ENCODE peak calls at places on chromosomes 11 and 22, in eight cellular contexts. W, M, Z, G, B, T, D and H are unnamed samples.

GRCh38 chr22:37212174-37212906 is at the start of gene SSTR3:
- DNase-seq in M (no peak), W (no peak), T (no peak), D (no peak), G (no peak), B (no peak), Z (no peak), H (no peak)

GRCh38 chr22:24796860-24797259 is 9.2 kb upstream of the SGSM1 start:
- DNase-seq in D (no peak), Z (no peak), W (no peak), G (no peak), T (no peak), M (no peak), B (no peak), H (no peak)

GRCh38 chr22:42780070-42780540 is 59.4 kb upstream of the A4GALT start:
- DNase-seq in T (peak; percentile 87), Z (peak; percentile 86), W (peak; percentile 96), D (peak; percentile 84), M (peak; percentile 63), G (peak; percentile 83), B (no peak), H (peak; percentile 37)

GRCh38 chr11:2927493-2927800 is 1.8 kb downstream of the PHLDA2 start:
- DNase-seq in W (no peak), G (no peak), D (no peak), T (no peak), M (no peak), B (no peak), Z (no peak), H (no peak)

GRCh38 chr22:26570126-26570525 is 19.8 kb downstream of the TPST2 start:
- DNase-seq in T (peak; percentile 5), Z (no peak), W (no peak), M (no peak), B (no peak), D (no peak), G (no peak), H (no peak)

GRCh38 chr22:49458708-49459099 is 369.0 kb downstream of the BRD1 start:
- DNase-seq in T (no peak), M (no peak), D (no peak), B (no peak), G (no peak), Z (peak; percentile 8), W (no peak), H (no peak)

GRCh38 chr11:78290293-78291176 is 101.8 kb downstream of the USP35 start:
- DNase-seq in W (peak; percentile 93), B (no peak), M (no peak), D (no peak), G (no peak), Z (peak; percentile 63), T (no peak), H (no peak)

GRCh38 chr22:19891350-19892248 is 36.9 kb upstream of the GNB1L start:
- DNase-seq in B (peak; percentile 69), W (peak; percentile 84), G (peak; percentile 48), D (no peak), Z (no peak), T (peak; percentile 57), M (peak; percentile 92), H (no peak)

GRCh38 chr22:50105529-50106100 is 15.8 kb downstream of the MOV10L1 start:
- DNase-seq in T (peak; percentile 61), D (no peak), W (peak; percentile 18), M (no peak), Z (no peak), B (no peak), G (no peak), H (no peak)

GRCh38 chr22:32329202-32329645 is 28.4 kb upstream of the RFPL3 start:
- DNase-seq in W (no peak), M (no peak), Z (no peak), G (no peak), B (no peak), T (no peak), D (no peak), H (no peak)

GRCh38 chr11:72642815-72643511 is 31.3 kb downstream of the PDE2A start:
- DNase-seq in D (no peak), B (no peak), T (no peak), G (peak; percentile 30), W (peak; percentile 23), M (peak; percentile 62), Z (peak; percentile 66), H (no peak)

GRCh38 chr11:114042234-114042633 is 17.3 kb upstream of the ZBTB16 start:
- DNase-seq in M (no peak), B (no peak), W (no peak), G (no peak), D (no peak), Z (no peak), T (no peak), H (no peak)

GRCh38 chr11:9972917-9973504 is 309.1 kb downstream of the SWAP70 start:
- DNase-seq in B (no peak), T (no peak), M (peak; percentile 32), G (peak; percentile 7), W (peak; percentile 74), Z (peak; percentile 25), D (no peak), H (peak; percentile 1)

GRCh38 chr22:45199723-45200122 is 36.0 kb downstream of the NUP50 start:
- DNase-seq in Z (no peak), D (no peak), B (no peak), W (no peak), T (no peak), M (no peak), G (no peak), H (no peak)

GRCh38 chr11:126742582-126742981 is 258.0 kb downstream of the KIRREL3 start:
- DNase-seq in W (no peak), D (no peak), M (no peak), B (no peak), Z (no peak), T (no peak), G (no peak), H (no peak)

GRCh38 chr11:9428706-9429105 is 32.1 kb upstream of the ZNF143 start:
- DNase-seq in Z (no peak), D (no peak), B (no peak), M (no peak), W (no peak), G (no peak), T (no peak), H (no peak)

GRCh38 chr22:30824096-30824495 is 129.4 kb downstream of the OSBP2 start:
- DNase-seq in T (no peak), G (no peak), Z (no peak), B (no peak), D (no peak), M (no peak), W (no peak), H (no peak)

GRCh38 chr11:12232160-12232559 is 121.8 kb downstream of the MICAL2 start:
- DNase-seq in Z (no peak), B (no peak), G (no peak), T (no peak), M (no peak), W (peak; percentile 65), D (no peak), H (no peak)

GRCh38 chr11:9784602-9785315 is 120.9 kb downstream of the SWAP70 start:
- DNase-seq in D (no peak), B (no peak), W (no peak), M (no peak), T (no peak), G (no peak), Z (no peak), H (no peak)

GRCh38 chr11:73314121-73314948 is 6.3 kb downstream of the ARHGEF17 start:
- DNase-seq in M (no peak), G (no peak), T (no peak), W (peak; percentile 43), B (no peak), D (no peak), Z (no peak), H (no peak)

GRCh38 chr11:112156153-112156552 is 7.7 kb downstream of the IL18 start:
- DNase-seq in W (no peak), T (no peak), Z (no peak), B (no peak), D (no peak), M (no peak), G (no peak), H (no peak)

GRCh38 chr11:86916330-86916729 is 38.9 kb downstream of the FZD4 start:
- DNase-seq in T (no peak), G (no peak), W (peak; percentile 59), B (no peak), Z (peak; percentile 62), D (no peak), M (no peak), H (no peak)

GRCh38 chr11:60343094-60343704 is 16.1 kb downstream of the MS4A6E start:
- DNase-seq in B (no peak), M (no peak), G (no peak), W (peak; percentile 7), D (no peak), Z (peak; percentile 32), T (no peak), H (no peak)

GRCh38 chr11:134642206-134642605 is 230.2 kb upstream of the B3GAT1 start:
- DNase-seq in Z (no peak), G (no peak), M (no peak), B (no peak), W (no peak), T (no peak), D (no peak), H (no peak)

GRCh38 chr11:28874706-28875105 is 766.5 kb downstream of the METTL15 start:
- DNase-seq in W (no peak), M (no peak), T (no peak), G (no peak), D (no peak), B (no peak), Z (no peak), H (no peak)

GRCh38 chr11:107859459-107860239 is 1.1 kb upstream of the SLC35F2 start:
- DNase-seq in B (no peak), D (no peak), Z (peak; percentile 66), M (peak; percentile 30), G (peak; percentile 16), W (peak; percentile 27), T (peak; percentile 8), H (no peak)

GRCh38 chr22:37777122-37777687 is 30.5 kb upstream of the GCAT start:
- DNase-seq in B (no peak), D (no peak), T (peak; percentile 63), W (peak; percentile 93), M (no peak), Z (peak; percentile 87), G (no peak), H (peak; percentile 24)

GRCh38 chr11:65556470-65557279 is 1.5 kb downstream of the LTBP3 start:
- DNase-seq in B (no peak), Z (no peak), G (no peak), T (no peak), M (no peak), D (no peak), W (no peak), H (no peak)

GRCh38 chr22:43829904-43830851 is 18.1 kb upstream of the EFCAB6 start:
- DNase-seq in G (peak; percentile 23), Z (no peak), T (no peak), M (no peak), D (no peak), B (no peak), W (peak; percentile 69), H (no peak)